ENCODE peak calls at places on chromosomes 13 and 19, in seven cellular contexts. One of them, this sample, is unnamed.
A peak's percentile ranks its signal among the peaks of the same experiment; 100 is the strongest.

GRCh38 chr19:5281588-5281987 is 59.0 kb downstream of the PTPRS start:
- DNase-seq in GOT3: no peak
- DNase-seq in anterior cingulate cortex: no peak
- DNase-seq in naive B cell: no peak
- DNase-seq in activated T-cell treated with anti-CD3 and anti-CD28 coated beads for 1 hour: no peak
- DNase-seq in lower leg skin: peak; percentile 91
- DNase-seq in amniotic stem cell: no peak
- DNase-seq in this sample: no peak

GRCh38 chr19:29717051-29717450 is 2.0 kb upstream of the C19orf12 start:
- DNase-seq in anterior cingulate cortex: no peak
- DNase-seq in GOT3: no peak
- DNase-seq in naive B cell: no peak
- DNase-seq in lower leg skin: no peak
- DNase-seq in amniotic stem cell: no peak
- DNase-seq in activated T-cell treated with anti-CD3 and anti-CD28 coated beads for 1 hour: no peak
- DNase-seq in this sample: no peak

GRCh38 chr13:32222046-32222676 is 93.0 kb downstream of the ZAR1L start:
- DNase-seq in amniotic stem cell: no peak
- DNase-seq in naive B cell: no peak
- DNase-seq in lower leg skin: no peak
- DNase-seq in anterior cingulate cortex: no peak
- DNase-seq in GOT3: no peak
- DNase-seq in activated T-cell treated with anti-CD3 and anti-CD28 coated beads for 1 hour: no peak
- DNase-seq in this sample: no peak

GRCh38 chr19:32873560-32873959 is 4.0 kb upstream of the SLC7A9 start:
- DNase-seq in activated T-cell treated with anti-CD3 and anti-CD28 coated beads for 1 hour: no peak
- DNase-seq in amniotic stem cell: no peak
- DNase-seq in lower leg skin: peak; percentile 68
- DNase-seq in GOT3: no peak
- DNase-seq in naive B cell: no peak
- DNase-seq in anterior cingulate cortex: no peak
- DNase-seq in this sample: no peak

GRCh38 chr13:24063281-24063851 is 97.2 kb upstream of the SPATA13 start:
- DNase-seq in amniotic stem cell: no peak
- DNase-seq in activated T-cell treated with anti-CD3 and anti-CD28 coated beads for 1 hour: no peak
- DNase-seq in anterior cingulate cortex: no peak
- DNase-seq in GOT3: no peak
- DNase-seq in lower leg skin: no peak
- DNase-seq in naive B cell: no peak
- DNase-seq in this sample: no peak

GRCh38 chr13:107866666-107867623 is 348.4 kb downstream of the LIG4 start:
- DNase-seq in lower leg skin: no peak
- DNase-seq in activated T-cell treated with anti-CD3 and anti-CD28 coated beads for 1 hour: no peak
- DNase-seq in GOT3: no peak
- DNase-seq in anterior cingulate cortex: peak; percentile 17
- DNase-seq in amniotic stem cell: peak; percentile 40
- DNase-seq in naive B cell: no peak
- DNase-seq in this sample: peak; percentile 21

GRCh38 chr19:49097453-49098288 is 12.4 kb downstream of the SNRNP70 start:
- DNase-seq in activated T-cell treated with anti-CD3 and anti-CD28 coated beads for 1 hour: peak; percentile 61
- DNase-seq in naive B cell: peak; percentile 73
- DNase-seq in amniotic stem cell: peak; percentile 50
- DNase-seq in anterior cingulate cortex: peak; percentile 26
- DNase-seq in GOT3: peak; percentile 14
- DNase-seq in lower leg skin: peak; percentile 93
- DNase-seq in this sample: peak; percentile 70

GRCh38 chr13:55606045-55606665 is 1534.6 kb upstream of the PRR20A start:
- DNase-seq in anterior cingulate cortex: no peak
- DNase-seq in amniotic stem cell: no peak
- DNase-seq in activated T-cell treated with anti-CD3 and anti-CD28 coated beads for 1 hour: no peak
- DNase-seq in lower leg skin: no peak
- DNase-seq in naive B cell: no peak
- DNase-seq in GOT3: no peak
- DNase-seq in this sample: no peak

GRCh38 chr13:40440990-40441820 is 225.2 kb downstream of the FOXO1 start:
- DNase-seq in lower leg skin: peak; percentile 94
- DNase-seq in amniotic stem cell: no peak
- DNase-seq in activated T-cell treated with anti-CD3 and anti-CD28 coated beads for 1 hour: no peak
- DNase-seq in naive B cell: no peak
- DNase-seq in anterior cingulate cortex: peak; percentile 50
- DNase-seq in GOT3: no peak
- DNase-seq in this sample: no peak

GRCh38 chr19:49335784-49336481 is 727 bp downstream of the CD37 start:
- DNase-seq in GOT3: no peak
- DNase-seq in anterior cingulate cortex: no peak
- DNase-seq in lower leg skin: peak; percentile 82
- DNase-seq in amniotic stem cell: no peak
- DNase-seq in activated T-cell treated with anti-CD3 and anti-CD28 coated beads for 1 hour: no peak
- DNase-seq in naive B cell: no peak
- DNase-seq in this sample: no peak

GRCh38 chr13:50995870-50996269 is 86.3 kb downstream of the RNASEH2B start:
- DNase-seq in naive B cell: no peak
- DNase-seq in lower leg skin: no peak
- DNase-seq in GOT3: no peak
- DNase-seq in anterior cingulate cortex: no peak
- DNase-seq in amniotic stem cell: no peak
- DNase-seq in activated T-cell treated with anti-CD3 and anti-CD28 coated beads for 1 hour: no peak
- DNase-seq in this sample: no peak

GRCh38 chr19:19444694-19445155 is 39.2 kb downstream of the GATAD2A start:
- DNase-seq in activated T-cell treated with anti-CD3 and anti-CD28 coated beads for 1 hour: no peak
- DNase-seq in anterior cingulate cortex: no peak
- DNase-seq in GOT3: no peak
- DNase-seq in amniotic stem cell: no peak
- DNase-seq in lower leg skin: no peak
- DNase-seq in naive B cell: peak; percentile 25
- DNase-seq in this sample: no peak

GRCh38 chr19:17448190-17448967 is at the start of gene TMEM221:
- DNase-seq in anterior cingulate cortex: peak; percentile 16
- DNase-seq in activated T-cell treated with anti-CD3 and anti-CD28 coated beads for 1 hour: peak; percentile 42
- DNase-seq in lower leg skin: peak; percentile 92
- DNase-seq in GOT3: no peak
- DNase-seq in naive B cell: peak; percentile 46
- DNase-seq in amniotic stem cell: no peak
- DNase-seq in this sample: peak; percentile 71

GRCh38 chr19:10036601-10037071 is 23.4 kb downstream of the RDH8 start:
- DNase-seq in lower leg skin: no peak
- DNase-seq in activated T-cell treated with anti-CD3 and anti-CD28 coated beads for 1 hour: no peak
- DNase-seq in naive B cell: no peak
- DNase-seq in GOT3: no peak
- DNase-seq in anterior cingulate cortex: no peak
- DNase-seq in amniotic stem cell: no peak
- DNase-seq in this sample: no peak

GRCh38 chr13:87295636-87296035 is 375.5 kb upstream of the SLITRK5 start:
- DNase-seq in anterior cingulate cortex: no peak
- DNase-seq in lower leg skin: no peak
- DNase-seq in activated T-cell treated with anti-CD3 and anti-CD28 coated beads for 1 hour: no peak
- DNase-seq in amniotic stem cell: no peak
- DNase-seq in GOT3: no peak
- DNase-seq in naive B cell: no peak
- DNase-seq in this sample: no peak

GRCh38 chr13:59702269-59702668 is 461.5 kb downstream of the DIAPH3 start:
- DNase-seq in amniotic stem cell: no peak
- DNase-seq in naive B cell: no peak
- DNase-seq in activated T-cell treated with anti-CD3 and anti-CD28 coated beads for 1 hour: no peak
- DNase-seq in lower leg skin: no peak
- DNase-seq in GOT3: no peak
- DNase-seq in anterior cingulate cortex: no peak
- DNase-seq in this sample: no peak

GRCh38 chr19:19531951-19532805 is 3.5 kb downstream of the YJEFN3 start:
- DNase-seq in lower leg skin: peak; percentile 97
- DNase-seq in GOT3: peak; percentile 38
- DNase-seq in anterior cingulate cortex: peak; percentile 34
- DNase-seq in naive B cell: peak; percentile 78
- DNase-seq in amniotic stem cell: no peak
- DNase-seq in activated T-cell treated with anti-CD3 and anti-CD28 coated beads for 1 hour: peak; percentile 92
- DNase-seq in this sample: peak; percentile 76

GRCh38 chr19:51565583-51565982 is 5.5 kb upstream of the ZNF175 start:
- DNase-seq in activated T-cell treated with anti-CD3 and anti-CD28 coated beads for 1 hour: no peak
- DNase-seq in GOT3: no peak
- DNase-seq in lower leg skin: no peak
- DNase-seq in amniotic stem cell: no peak
- DNase-seq in naive B cell: no peak
- DNase-seq in anterior cingulate cortex: no peak
- DNase-seq in this sample: no peak

GRCh38 chr19:13987101-13987890 is 18.8 kb downstream of the RFX1 start:
- DNase-seq in amniotic stem cell: no peak
- DNase-seq in lower leg skin: no peak
- DNase-seq in activated T-cell treated with anti-CD3 and anti-CD28 coated beads for 1 hour: no peak
- DNase-seq in naive B cell: no peak
- DNase-seq in anterior cingulate cortex: peak; percentile 29
- DNase-seq in GOT3: no peak
- DNase-seq in this sample: no peak

GRCh38 chr13:92175330-92175729 is 776.9 kb downstream of the GPC5 start:
- DNase-seq in amniotic stem cell: no peak
- DNase-seq in naive B cell: no peak
- DNase-seq in activated T-cell treated with anti-CD3 and anti-CD28 coated beads for 1 hour: no peak
- DNase-seq in GOT3: no peak
- DNase-seq in lower leg skin: no peak
- DNase-seq in anterior cingulate cortex: no peak
- DNase-seq in this sample: no peak

GRCh38 chr19:1975081-1975480 is 34.1 kb downstream of the CSNK1G2 start:
- DNase-seq in GOT3: no peak
- DNase-seq in naive B cell: no peak
- DNase-seq in anterior cingulate cortex: no peak
- DNase-seq in amniotic stem cell: no peak
- DNase-seq in lower leg skin: no peak
- DNase-seq in activated T-cell treated with anti-CD3 and anti-CD28 coated beads for 1 hour: no peak
- DNase-seq in this sample: no peak